ENCODE peak calls at places on chromosomes 11 and 22, in four cellular contexts. O, I, J and L are unnamed samples.

GRCh38 chr11:63858628-63859550 is 20.0 kb downstream of the MARK2 start:
- DNase-seq in O (no peak), I (no peak), J (no peak), L (peak)

GRCh38 chr11:15197696-15198095 is 83.0 kb downstream of the INSC start:
- DNase-seq in O (no peak), I (no peak), J (no peak), L (peak)

GRCh38 chr22:24483966-24484545 is 11.1 kb upstream of the UPB1 start:
- DNase-seq in I (no peak), J (no peak), O (no peak), L (no peak)

GRCh38 chr11:7600205-7600775 is 73.0 kb downstream of the CYB5R2 start:
- DNase-seq in J (no peak), I (no peak), O (no peak), L (peak)

GRCh38 chr11:62842171-62842717 is 2.9 kb upstream of the WDR74 start:
- DNase-seq in J (no peak), I (no peak), O (peak), L (no peak)

GRCh38 chr11:14193644-14194043 is 165.3 kb downstream of the RRAS2 start:
- DNase-seq in I (no peak), O (no peak), J (no peak), L (no peak)

GRCh38 chr11:23959466-23959865 is 537.4 kb upstream of the LUZP2 start:
- DNase-seq in I (no peak), O (no peak), J (no peak), L (no peak)

GRCh38 chr11:105469931-105470330 is 139.9 kb upstream of the GRIA4 start:
- DNase-seq in J (no peak), I (no peak), O (no peak), L (no peak)

GRCh38 chr11:76231339-76231738 is 25.0 kb upstream of the WNT11 start:
- DNase-seq in O (no peak), I (no peak), J (no peak), L (no peak)

GRCh38 chr11:76694664-76695063 is 24.1 kb upstream of the LRRC32 start:
- DNase-seq in O (no peak), I (no peak), J (no peak), L (peak)

GRCh38 chr11:2789331-2789730 is 89.5 kb upstream of the KCNQ1OT1 start:
- DNase-seq in O (no peak), J (no peak), I (no peak), L (no peak)

GRCh38 chr22:23248583-23248982 is 68.3 kb downstream of the BCR start:
- DNase-seq in I (no peak), J (peak), O (no peak), L (peak)

GRCh38 chr11:69825037-69825834 is 6.0 kb upstream of the FGF3 start:
- DNase-seq in J (no peak), I (no peak), O (no peak), L (no peak)

GRCh38 chr11:129814244-129814992 is 1.2 kb upstream of the TMEM45B start:
- DNase-seq in O (peak), J (no peak), I (no peak), L (no peak)

GRCh38 chr11:58286249-58286648 is 18.2 kb upstream of the OR10W1 start:
- DNase-seq in J (no peak), O (no peak), I (no peak), L (peak)

GRCh38 chr11:19800714-19801519 is 88.3 kb downstream of the NAV2 start:
- DNase-seq in I (no peak), J (no peak), O (no peak), L (no peak)

GRCh38 chr11:61021661-61022212 is 50.3 kb downstream of the CD6 start:
- DNase-seq in O (peak), J (no peak), I (peak), L (no peak)

GRCh38 chr22:43945632-43946390 is 9.4 kb upstream of the SAMM50 start:
- DNase-seq in O (peak), J (peak), I (peak), L (peak)

GRCh38 chr11:66749091-66749490 is 20.1 kb upstream of the SPTBN2 start:
- DNase-seq in I (no peak), O (no peak), J (no peak), L (no peak)

GRCh38 chr11:63918576-63919171 is 1.7 kb upstream of the RCOR2 start:
- DNase-seq in O (no peak), I (no peak), J (no peak), L (peak)